ENCODE peak calls at places on chromosomes 12 and 14, in eight cellular contexts. K is upper lobe of left lung, A is ascending aorta, C is pancreas, P is keratinocyte, S is esophagus squamous epithelium, V is stomach, Q is upper lobe of right lung. D is an unnamed sample. For H3K9me3 and H3K4me1, the result is how much of the 10 kb centered on the place peaks cover.

GRCh38 chr14:76985021-76985420 is 43.5 kb downstream of the IRF2BPL start:
- DNase-seq in K (no peak), A (no peak), C (no peak), P (no peak), S (no peak), V (no peak), Q (no peak), D (no peak)

GRCh38 chr14:99724196-99724891 is 40.2 kb downstream of the CYP46A1 start:
- DNase-seq in K (no peak), A (no peak), C (no peak), P (no peak), S (no peak), V (no peak), Q (peak), D (no peak)

GRCh38 chr12:77120156-77120555 is 54.8 kb upstream of the E2F7 start:
- DNase-seq in K (no peak), A (no peak), C (no peak), P (no peak), S (no peak), V (no peak), Q (no peak), D (no peak)

GRCh38 chr12:82866227-82866803 is 179.6 kb downstream of the TMTC2 start:
- DNase-seq in K (no peak), A (no peak), C (no peak), P (no peak), S (no peak), V (no peak), Q (no peak), D (no peak)

GRCh38 chr14:74950795-74951442 is 4.5 kb downstream of the PGF start:
- DNase-seq in K (no peak), A (no peak), C (no peak), P (no peak), S (no peak), V (peak), Q (no peak), D (no peak)

GRCh38 chr14:69574266-69574953 is at the start of gene CCDC177:
- DNase-seq in K (peak), A (no peak), C (peak), P (no peak), S (no peak), V (peak), Q (peak), D (peak)

GRCh38 chr12:121448771-121449315 is 48.9 kb downstream of the RNF34 start:
- DNase-seq in K (peak), A (no peak), C (no peak), P (no peak), S (no peak), V (no peak), Q (no peak), D (peak)

GRCh38 chr14:22699801-22700564 is 55.8 kb upstream of the OR6J1 start:
- DNase-seq in K (no peak), A (no peak), C (no peak), P (no peak), S (no peak), V (no peak), Q (no peak), D (no peak)

GRCh38 chr12:51397670-51398069 is 6.5 kb upstream of the GALNT6 start:
- DNase-seq in K (no peak), A (no peak), C (no peak), P (no peak), S (no peak), V (no peak), Q (no peak), D (no peak)

GRCh38 chr14:103185051-103186027 is 62.1 kb downstream of the TNFAIP2 start:
- DNase-seq in K (no peak), A (no peak), C (no peak), P (peak), S (no peak), V (no peak), Q (peak), D (no peak)

GRCh38 chr12:79183946-79184345 is 319.4 kb downstream of the SYT1 start:
- DNase-seq in K (no peak), A (no peak), C (no peak), P (no peak), S (no peak), V (no peak), Q (no peak), D (no peak)

GRCh38 chr12:47417960-47418359 is 287.9 kb downstream of the RPAP3 start:
- DNase-seq in K (no peak), A (no peak), C (no peak), P (no peak), S (no peak), V (no peak), Q (no peak), D (no peak)

GRCh38 chr14:99568567-99569560 is 35.1 kb downstream of the CCDC85C start:
- DNase-seq in K (no peak), A (no peak), C (no peak), P (no peak), S (no peak), V (peak), Q (no peak), D (no peak)

GRCh38 chr12:8992086-8992409 is 2.7 kb downstream of the KLRG1 start:
- DNase-seq in K (no peak), A (no peak), C (no peak), P (no peak), S (no peak), V (no peak), Q (no peak), D (no peak)

GRCh38 chr14:87049886-87050820 is 942.8 kb downstream of the GALC start:
- DNase-seq in K (no peak), A (no peak), C (peak), P (peak), S (no peak), V (no peak), Q (no peak), D (no peak)

GRCh38 chr14:72498646-72499045 is 395.3 kb downstream of the DPF3 start:
- DNase-seq in K (no peak), A (no peak), C (no peak), P (no peak), S (no peak), V (no peak), Q (no peak), D (no peak)

GRCh38 chr12:2646341-2646740 is 148.4 kb upstream of the FKBP4 start:
- DNase-seq in K (no peak), A (no peak), C (no peak), P (no peak), S (no peak), V (no peak), Q (peak), D (no peak)

GRCh38 chr12:3073438-3074255 is 3.5 kb upstream of the TSPAN9 start:
- DNase-seq in K (peak), A (no peak), C (peak), P (peak), S (no peak), V (peak), Q (peak), D (peak)

DNA sequence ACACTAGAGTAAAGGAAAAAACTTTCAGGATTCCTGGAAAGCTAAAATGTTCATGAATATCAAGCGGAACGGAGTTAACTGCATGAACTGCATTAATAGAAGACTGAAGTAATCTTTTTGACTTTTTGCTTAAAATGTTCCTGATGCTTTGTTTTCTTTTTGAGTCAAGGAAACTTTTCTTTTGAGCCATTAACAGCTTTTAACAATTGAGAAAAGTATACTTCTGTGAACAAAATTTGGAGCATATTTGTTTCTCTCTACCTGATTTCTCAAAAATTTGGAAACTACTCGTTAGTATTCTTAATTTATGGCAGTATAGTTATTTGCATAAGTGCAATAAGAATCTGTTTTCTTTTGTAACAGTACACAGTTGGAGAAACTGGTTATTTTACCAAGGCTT is 78.5 kb downstream of the CALM1 start:
- DNase-seq in K (no peak), A (no peak), C (no peak), P (no peak), S (no peak), V (no peak), Q (no peak), D (no peak)
- H3K9me3 ChIP-seq in K (under half), A (under half), C (under half), P (under half), S (under half), V (under half), Q (under half), D (under half)

GRCh38 chr12:110565919-110566871 is 16.9 kb downstream of the PPTC7 start:
- DNase-seq in K (no peak), A (no peak), C (no peak), P (peak), S (no peak), V (no peak), Q (no peak), D (no peak)
- H3K4me1 ChIP-seq in K (under half), A (under half), C (under half), P (half or more), S (under half), V (under half), Q (under half), D (under half)

DNA sequence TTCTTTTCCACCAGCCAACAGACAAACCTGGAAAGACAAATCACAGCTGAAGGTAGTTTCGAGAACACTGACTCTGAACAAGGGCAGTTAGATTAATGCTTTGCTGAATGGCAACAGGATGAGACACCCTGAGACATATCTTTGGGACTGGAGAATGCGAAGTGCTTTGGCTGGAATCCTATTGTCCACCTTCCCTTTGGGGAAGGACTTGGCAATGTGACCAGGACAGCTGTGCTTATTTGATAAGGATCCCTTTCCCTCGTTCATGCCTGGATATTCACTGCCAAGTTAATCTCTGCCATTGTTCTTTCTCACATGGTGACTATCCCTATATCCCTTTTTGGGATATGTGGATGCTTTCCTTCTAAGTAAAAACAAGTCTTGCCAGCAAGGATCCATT is 537.1 kb upstream of the SEL1L start:
- DNase-seq in K (no peak), A (no peak), C (no peak), P (no peak), S (no peak), V (no peak), Q (no peak), D (no peak)
- H3K9me3 ChIP-seq in K (under half), A (under half), C (under half), P (under half), S (under half), V (under half), Q (under half), D (under half)

GRCh38 chr12:52602552-52602951 is 1.3 kb upstream of the KRT72 start:
- DNase-seq in K (no peak), A (no peak), C (no peak), P (no peak), S (no peak), V (no peak), Q (peak), D (no peak)

GRCh38 chr12:52605542-52605941 is 4.3 kb upstream of the KRT72 start:
- DNase-seq in K (no peak), A (no peak), C (no peak), P (no peak), S (no peak), V (no peak), Q (no peak), D (no peak)

GRCh38 chr12:52601671-52602070 is 408 bp upstream of the KRT72 start:
- DNase-seq in K (no peak), A (no peak), C (no peak), P (no peak), S (no peak), V (no peak), Q (peak), D (no peak)

GRCh38 chr12:52604859-52605258 is 3.6 kb upstream of the KRT72 start:
- DNase-seq in K (no peak), A (no peak), C (no peak), P (no peak), S (no peak), V (no peak), Q (no peak), D (no peak)

DNA sequence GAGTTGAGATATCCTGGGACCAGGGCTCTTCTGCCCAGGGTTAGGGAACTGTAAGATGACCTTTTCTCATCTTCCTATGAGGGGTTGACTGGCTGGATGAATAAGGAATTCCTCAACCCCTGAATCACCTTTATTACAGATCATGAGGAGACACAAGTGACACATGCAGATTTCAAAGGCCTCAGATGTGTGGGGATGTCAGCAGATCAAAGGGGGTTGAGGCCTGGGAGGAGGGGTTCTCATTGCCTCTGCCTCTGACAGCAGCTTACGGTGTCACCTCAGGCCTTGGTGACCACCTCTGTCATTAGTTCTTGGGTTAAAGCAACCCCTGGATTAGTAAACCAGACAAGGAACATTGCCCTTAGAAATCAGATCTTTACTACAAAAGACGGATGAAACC is 2.1 kb upstream of the KRT72 start:
- DNase-seq in K (no peak), A (no peak), C (no peak), P (no peak), S (no peak), V (no peak), Q (no peak), D (no peak)
- H3K4me1 ChIP-seq in K (under half), A (under half), C (under half), P (under half), S (under half), V (under half), Q (under half), D (under half)

GRCh38 chr12:94020335-94020734 is 128.0 kb upstream of the PLXNC1 start:
- DNase-seq in K (no peak), A (no peak), C (no peak), P (no peak), S (no peak), V (no peak), Q (no peak), D (no peak)
- H3K9me3 ChIP-seq in K (under half), A (under half), C (under half), P (under half), S (under half), V (under half), Q (under half), D (under half)

DNA sequence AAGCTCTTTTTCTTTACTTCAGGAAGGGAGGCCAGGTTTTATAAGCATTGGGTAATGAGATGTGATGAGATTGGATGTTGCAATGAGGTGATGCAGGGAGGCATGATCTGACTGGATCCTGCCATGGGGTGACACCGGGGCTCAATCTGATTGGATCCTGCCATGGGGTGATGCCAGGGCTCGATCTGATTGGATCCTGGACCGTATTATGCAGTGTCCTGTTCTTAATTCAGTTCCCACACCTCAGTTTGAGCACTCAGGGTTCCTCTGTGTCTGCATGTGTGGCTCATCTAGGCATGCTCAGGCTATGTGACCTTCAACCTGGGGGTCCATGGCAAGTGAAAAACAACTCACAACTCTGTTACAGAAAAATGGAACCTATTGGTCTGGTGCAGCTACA is 166.4 kb downstream of the SLC15A4 start:
- DNase-seq in K (no peak), A (no peak), C (no peak), P (no peak), S (no peak), V (no peak), Q (no peak), D (no peak)
- H3K4me1 ChIP-seq in K (under half), A (under half), C (under half), P (under half), S (under half), V (under half), Q (under half), D (under half)

DNA sequence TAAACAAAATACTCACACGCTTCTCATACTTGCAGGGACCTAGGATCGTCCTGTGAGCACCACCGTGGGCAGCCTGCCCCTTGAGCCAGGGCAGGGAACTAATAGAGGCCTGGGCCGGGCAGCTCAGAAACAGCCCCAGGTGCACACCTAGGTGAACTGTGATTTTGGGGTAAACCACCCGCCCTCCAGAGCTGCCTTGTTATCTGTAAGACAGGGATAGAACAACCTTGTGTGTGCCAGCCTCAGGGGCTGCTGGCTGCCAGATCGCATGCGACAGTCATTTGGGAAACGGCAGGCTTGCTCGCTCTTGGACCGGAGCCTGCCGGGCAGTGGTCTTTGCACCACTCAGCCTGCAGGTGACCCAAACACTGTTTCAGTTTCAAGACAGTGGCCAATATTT is 86.8 kb downstream of the ADGRD1 start:
- DNase-seq in K (no peak), A (no peak), C (no peak), P (no peak), S (no peak), V (no peak), Q (peak), D (peak)
- H3K9me3 ChIP-seq in K (under half), A (under half), C (under half), P (under half), S (under half), V (under half), Q (under half), D (under half)

D was measured in mucosa of descending colon.